ENCODE peak calls at places on chromosomes 2 and 18, in nine cellular contexts. One of them, this sample, is unnamed.

GRCh38 chr2:219254590-219255219 is 987 bp upstream of the TUBA4A start:
- DNase-seq in LoVo: no peak
- DNase-seq in GM06990: peak
- DNase-seq in activated CD8-positive, alpha-beta memory T cell treated with anti-CD3 and anti-CD28 coated beads, Interleukin-2, amount 50 U/mL, for 48 hours: no peak
- DNase-seq in M059J: peak
- DNase-seq in NCI-H1092: no peak
- DNase-seq in H4: no peak
- DNase-seq in WERI-Rb-1: no peak
- DNase-seq in activated naive CD8-positive, alpha-beta T cell treated with anti-CD3 and anti-CD28 coated beads for 36 hours: peak
- DNase-seq in this sample: no peak

GRCh38 chr2:159797468-159798375 is at the start of gene CD302:
- DNase-seq in M059J: peak
- DNase-seq in LoVo: peak
- DNase-seq in WERI-Rb-1: peak
- DNase-seq in H4: peak
- DNase-seq in NCI-H1092: peak
- DNase-seq in activated naive CD8-positive, alpha-beta T cell treated with anti-CD3 and anti-CD28 coated beads for 36 hours: peak
- DNase-seq in activated CD8-positive, alpha-beta memory T cell treated with anti-CD3 and anti-CD28 coated beads, Interleukin-2, amount 50 U/mL, for 48 hours: peak
- DNase-seq in GM06990: peak
- DNase-seq in this sample: no peak

GRCh38 chr18:33946322-33946721 is 278.4 kb downstream of the NOL4 start:
- DNase-seq in GM06990: no peak
- DNase-seq in activated naive CD8-positive, alpha-beta T cell treated with anti-CD3 and anti-CD28 coated beads for 36 hours: no peak
- DNase-seq in M059J: no peak
- DNase-seq in WERI-Rb-1: no peak
- DNase-seq in NCI-H1092: no peak
- DNase-seq in H4: no peak
- DNase-seq in activated CD8-positive, alpha-beta memory T cell treated with anti-CD3 and anti-CD28 coated beads, Interleukin-2, amount 50 U/mL, for 48 hours: no peak
- DNase-seq in LoVo: no peak
- DNase-seq in this sample: no peak

GRCh38 chr2:211035548-211036185 is 479.3 kb downstream of the CPS1 start:
- DNase-seq in activated CD8-positive, alpha-beta memory T cell treated with anti-CD3 and anti-CD28 coated beads, Interleukin-2, amount 50 U/mL, for 48 hours: no peak
- DNase-seq in H4: peak
- DNase-seq in activated naive CD8-positive, alpha-beta T cell treated with anti-CD3 and anti-CD28 coated beads for 36 hours: no peak
- DNase-seq in GM06990: no peak
- DNase-seq in LoVo: no peak
- DNase-seq in WERI-Rb-1: peak
- DNase-seq in NCI-H1092: peak
- DNase-seq in M059J: peak
- DNase-seq in this sample: no peak

GRCh38 chr2:232418056-232418455 is 11.4 kb downstream of the ALPG start:
- DNase-seq in activated CD8-positive, alpha-beta memory T cell treated with anti-CD3 and anti-CD28 coated beads, Interleukin-2, amount 50 U/mL, for 48 hours: no peak
- DNase-seq in H4: no peak
- DNase-seq in activated naive CD8-positive, alpha-beta T cell treated with anti-CD3 and anti-CD28 coated beads for 36 hours: no peak
- DNase-seq in WERI-Rb-1: no peak
- DNase-seq in NCI-H1092: no peak
- DNase-seq in GM06990: no peak
- DNase-seq in M059J: no peak
- DNase-seq in LoVo: no peak
- DNase-seq in this sample: no peak

GRCh38 chr2:153478289-153479261 is at the start of gene RPRM:
- DNase-seq in activated CD8-positive, alpha-beta memory T cell treated with anti-CD3 and anti-CD28 coated beads, Interleukin-2, amount 50 U/mL, for 48 hours: peak
- DNase-seq in H4: peak
- DNase-seq in activated naive CD8-positive, alpha-beta T cell treated with anti-CD3 and anti-CD28 coated beads for 36 hours: peak
- DNase-seq in WERI-Rb-1: peak
- DNase-seq in NCI-H1092: peak
- DNase-seq in M059J: peak
- DNase-seq in LoVo: peak
- DNase-seq in GM06990: peak
- DNase-seq in this sample: peak

GRCh38 chr2:68466361-68466777 is 725 bp downstream of the FBXO48 start:
- DNase-seq in WERI-Rb-1: peak
- DNase-seq in M059J: peak
- DNase-seq in activated CD8-positive, alpha-beta memory T cell treated with anti-CD3 and anti-CD28 coated beads, Interleukin-2, amount 50 U/mL, for 48 hours: peak
- DNase-seq in LoVo: no peak
- DNase-seq in H4: peak
- DNase-seq in NCI-H1092: no peak
- DNase-seq in activated naive CD8-positive, alpha-beta T cell treated with anti-CD3 and anti-CD28 coated beads for 36 hours: peak
- DNase-seq in GM06990: no peak
- DNase-seq in this sample: peak

GRCh38 chr2:11073251-11073650 is 82.0 kb upstream of the SLC66A3 start:
- DNase-seq in M059J: peak
- DNase-seq in WERI-Rb-1: peak
- DNase-seq in activated CD8-positive, alpha-beta memory T cell treated with anti-CD3 and anti-CD28 coated beads, Interleukin-2, amount 50 U/mL, for 48 hours: peak
- DNase-seq in H4: peak
- DNase-seq in activated naive CD8-positive, alpha-beta T cell treated with anti-CD3 and anti-CD28 coated beads for 36 hours: no peak
- DNase-seq in LoVo: no peak
- DNase-seq in NCI-H1092: no peak
- DNase-seq in GM06990: peak
- DNase-seq in this sample: no peak

GRCh38 chr2:138777996-138778395 is 2.2 kb downstream of the NXPH2 start:
- DNase-seq in GM06990: no peak
- DNase-seq in NCI-H1092: no peak
- DNase-seq in M059J: peak
- DNase-seq in H4: peak
- DNase-seq in LoVo: peak
- DNase-seq in activated CD8-positive, alpha-beta memory T cell treated with anti-CD3 and anti-CD28 coated beads, Interleukin-2, amount 50 U/mL, for 48 hours: no peak
- DNase-seq in WERI-Rb-1: no peak
- DNase-seq in activated naive CD8-positive, alpha-beta T cell treated with anti-CD3 and anti-CD28 coated beads for 36 hours: no peak
- DNase-seq in this sample: no peak

GRCh38 chr18:76529433-76529811 is 34.4 kb upstream of the ZNF516 start:
- DNase-seq in WERI-Rb-1: no peak
- DNase-seq in GM06990: no peak
- DNase-seq in activated naive CD8-positive, alpha-beta T cell treated with anti-CD3 and anti-CD28 coated beads for 36 hours: no peak
- DNase-seq in LoVo: no peak
- DNase-seq in activated CD8-positive, alpha-beta memory T cell treated with anti-CD3 and anti-CD28 coated beads, Interleukin-2, amount 50 U/mL, for 48 hours: no peak
- DNase-seq in NCI-H1092: no peak
- DNase-seq in M059J: no peak
- DNase-seq in H4: no peak
- DNase-seq in this sample: no peak

GRCh38 chr2:240397924-240398611 is 37.4 kb upstream of the GPC1 start:
- DNase-seq in H4: no peak
- DNase-seq in activated naive CD8-positive, alpha-beta T cell treated with anti-CD3 and anti-CD28 coated beads for 36 hours: no peak
- DNase-seq in WERI-Rb-1: peak
- DNase-seq in M059J: no peak
- DNase-seq in NCI-H1092: no peak
- DNase-seq in LoVo: no peak
- DNase-seq in activated CD8-positive, alpha-beta memory T cell treated with anti-CD3 and anti-CD28 coated beads, Interleukin-2, amount 50 U/mL, for 48 hours: peak
- DNase-seq in GM06990: no peak
- DNase-seq in this sample: no peak

GRCh38 chr2:237207641-237208040 is 122.0 kb downstream of the COPS8 start:
- DNase-seq in activated naive CD8-positive, alpha-beta T cell treated with anti-CD3 and anti-CD28 coated beads for 36 hours: no peak
- DNase-seq in activated CD8-positive, alpha-beta memory T cell treated with anti-CD3 and anti-CD28 coated beads, Interleukin-2, amount 50 U/mL, for 48 hours: no peak
- DNase-seq in GM06990: no peak
- DNase-seq in LoVo: no peak
- DNase-seq in WERI-Rb-1: no peak
- DNase-seq in H4: peak
- DNase-seq in M059J: peak
- DNase-seq in NCI-H1092: no peak
- DNase-seq in this sample: no peak

GRCh38 chr2:123502926-123503325 is 522.2 kb upstream of the CNTNAP5 start:
- DNase-seq in NCI-H1092: no peak
- DNase-seq in GM06990: no peak
- DNase-seq in M059J: no peak
- DNase-seq in LoVo: no peak
- DNase-seq in activated naive CD8-positive, alpha-beta T cell treated with anti-CD3 and anti-CD28 coated beads for 36 hours: no peak
- DNase-seq in WERI-Rb-1: no peak
- DNase-seq in H4: no peak
- DNase-seq in activated CD8-positive, alpha-beta memory T cell treated with anti-CD3 and anti-CD28 coated beads, Interleukin-2, amount 50 U/mL, for 48 hours: no peak
- DNase-seq in this sample: no peak

GRCh38 chr2:134104754-134105153 is 149.1 kb upstream of the MGAT5 start:
- DNase-seq in GM06990: no peak
- DNase-seq in activated naive CD8-positive, alpha-beta T cell treated with anti-CD3 and anti-CD28 coated beads for 36 hours: peak
- DNase-seq in NCI-H1092: no peak
- DNase-seq in WERI-Rb-1: no peak
- DNase-seq in M059J: no peak
- DNase-seq in LoVo: no peak
- DNase-seq in activated CD8-positive, alpha-beta memory T cell treated with anti-CD3 and anti-CD28 coated beads, Interleukin-2, amount 50 U/mL, for 48 hours: no peak
- DNase-seq in H4: no peak
- DNase-seq in this sample: no peak

GRCh38 chr2:27963454-27963853 is 72.9 kb downstream of the BABAM2 start:
- DNase-seq in LoVo: no peak
- DNase-seq in activated CD8-positive, alpha-beta memory T cell treated with anti-CD3 and anti-CD28 coated beads, Interleukin-2, amount 50 U/mL, for 48 hours: no peak
- DNase-seq in GM06990: no peak
- DNase-seq in WERI-Rb-1: no peak
- DNase-seq in NCI-H1092: no peak
- DNase-seq in M059J: no peak
- DNase-seq in H4: no peak
- DNase-seq in activated naive CD8-positive, alpha-beta T cell treated with anti-CD3 and anti-CD28 coated beads for 36 hours: no peak
- DNase-seq in this sample: no peak

GRCh38 chr2:152322222-152322621 is 12.8 kb upstream of the FMNL2 start:
- DNase-seq in M059J: peak
- DNase-seq in activated CD8-positive, alpha-beta memory T cell treated with anti-CD3 and anti-CD28 coated beads, Interleukin-2, amount 50 U/mL, for 48 hours: no peak
- DNase-seq in activated naive CD8-positive, alpha-beta T cell treated with anti-CD3 and anti-CD28 coated beads for 36 hours: no peak
- DNase-seq in GM06990: no peak
- DNase-seq in H4: no peak
- DNase-seq in NCI-H1092: no peak
- DNase-seq in LoVo: no peak
- DNase-seq in WERI-Rb-1: no peak
- DNase-seq in this sample: no peak

GRCh38 chr2:219620546-219620945 is 6.9 kb upstream of the SLC4A3 start:
- DNase-seq in NCI-H1092: no peak
- DNase-seq in H4: no peak
- DNase-seq in M059J: no peak
- DNase-seq in activated naive CD8-positive, alpha-beta T cell treated with anti-CD3 and anti-CD28 coated beads for 36 hours: no peak
- DNase-seq in LoVo: no peak
- DNase-seq in WERI-Rb-1: no peak
- DNase-seq in GM06990: no peak
- DNase-seq in activated CD8-positive, alpha-beta memory T cell treated with anti-CD3 and anti-CD28 coated beads, Interleukin-2, amount 50 U/mL, for 48 hours: no peak
- DNase-seq in this sample: no peak

GRCh38 chr2:70954886-70955285 is 19.2 kb downstream of the ATP6V1B1 start:
- DNase-seq in GM06990: no peak
- DNase-seq in LoVo: no peak
- DNase-seq in activated CD8-positive, alpha-beta memory T cell treated with anti-CD3 and anti-CD28 coated beads, Interleukin-2, amount 50 U/mL, for 48 hours: peak
- DNase-seq in NCI-H1092: no peak
- DNase-seq in activated naive CD8-positive, alpha-beta T cell treated with anti-CD3 and anti-CD28 coated beads for 36 hours: no peak
- DNase-seq in H4: no peak
- DNase-seq in WERI-Rb-1: no peak
- DNase-seq in M059J: no peak
- DNase-seq in this sample: no peak

GRCh38 chr2:56347881-56348280 is 164.1 kb downstream of the CCDC85A start:
- DNase-seq in activated CD8-positive, alpha-beta memory T cell treated with anti-CD3 and anti-CD28 coated beads, Interleukin-2, amount 50 U/mL, for 48 hours: no peak
- DNase-seq in GM06990: no peak
- DNase-seq in H4: no peak
- DNase-seq in activated naive CD8-positive, alpha-beta T cell treated with anti-CD3 and anti-CD28 coated beads for 36 hours: no peak
- DNase-seq in NCI-H1092: no peak
- DNase-seq in M059J: no peak
- DNase-seq in WERI-Rb-1: no peak
- DNase-seq in LoVo: no peak
- DNase-seq in this sample: no peak

GRCh38 chr18:23165271-23165670 is 30.0 kb downstream of the CABLES1 start:
- DNase-seq in M059J: no peak
- DNase-seq in WERI-Rb-1: no peak
- DNase-seq in activated naive CD8-positive, alpha-beta T cell treated with anti-CD3 and anti-CD28 coated beads for 36 hours: no peak
- DNase-seq in LoVo: no peak
- DNase-seq in activated CD8-positive, alpha-beta memory T cell treated with anti-CD3 and anti-CD28 coated beads, Interleukin-2, amount 50 U/mL, for 48 hours: no peak
- DNase-seq in H4: no peak
- DNase-seq in GM06990: no peak
- DNase-seq in NCI-H1092: no peak
- DNase-seq in this sample: no peak